ENCODE peak calls at places on chromosomes 7 and 10, in eight cellular contexts. W is natural killer cell, U is fibroblast of pulmonary artery, D is heart right ventricle, P is mucosa of descending colon, Q is transverse colon, V is left lung, T is cardiac muscle cell. X is an unnamed sample.

GRCh38 chr7:157347217-157347904 is 10.6 kb downstream of the DNAJB6 start:
- DNase-seq in Q (peak; percentile 21), T (peak; percentile 88), V (no peak), U (peak; percentile 83), W (no peak), D (peak; percentile 33), P (no peak), X (no peak)

GRCh38 chr10:124586142-124586541 is 124.5 kb downstream of the LHPP start:
- DNase-seq in T (no peak), D (no peak), W (no peak), V (no peak), U (no peak), P (no peak), Q (no peak), X (no peak)

GRCh38 chr10:97498841-97499560 is at the start of gene UBTD1:
- DNase-seq in D (peak; percentile 44), T (peak; percentile 61), W (no peak), Q (peak; percentile 43), V (peak; percentile 64), U (no peak), P (peak; percentile 79), X (no peak)

GRCh38 chr10:124619802-124620490 is 124.2 kb downstream of the FAM53B start:
- DNase-seq in D (no peak), V (no peak), P (no peak), U (no peak), W (no peak), T (no peak), Q (no peak), X (no peak)

GRCh38 chr7:140726304-140726703 is 29.8 kb downstream of the NDUFB2 start:
- DNase-seq in P (no peak), Q (no peak), D (no peak), U (peak; percentile 42), V (no peak), W (no peak), T (peak; percentile 27), X (no peak)

GRCh38 chr7:4523219-4523618 is 158.9 kb upstream of the FOXK1 start:
- DNase-seq in U (no peak), V (no peak), Q (no peak), D (no peak), T (no peak), P (no peak), W (no peak), X (no peak)

GRCh38 chr7:130959743-130960207 is 225.8 kb upstream of the KLF14 start:
- DNase-seq in P (no peak), U (peak; percentile 85), D (no peak), V (no peak), T (peak; percentile 86), W (no peak), Q (no peak), X (no peak)

GRCh38 chr10:86018735-86019058 is 347.9 kb downstream of the GRID1 start:
- DNase-seq in D (no peak), T (no peak), W (no peak), Q (no peak), V (no peak), P (no peak), U (no peak), X (no peak)

GRCh38 chr7:154592392-154592791 is 410.5 kb downstream of the PAXIP1 start:
- DNase-seq in P (no peak), V (no peak), Q (no peak), U (no peak), D (peak; percentile 7), W (no peak), T (no peak), X (no peak)

GRCh38 chr7:2355079-2356008 is 717 bp downstream of the EIF3B start:
- DNase-seq in U (no peak), V (no peak), P (peak; percentile 61), Q (peak; percentile 19), W (peak; percentile 30), T (peak; percentile 10), D (no peak), X (peak; percentile 14)

GRCh38 chr7:55191926-55192692 is 173.0 kb upstream of the LANCL2 start:
- DNase-seq in T (no peak), V (no peak), Q (no peak), D (no peak), P (no peak), W (no peak), U (peak; percentile 14), X (no peak)

GRCh38 chr7:155985518-155986427 is 173.5 kb upstream of the SHH start:
- DNase-seq in Q (no peak), V (no peak), W (no peak), T (no peak), P (no peak), U (no peak), D (no peak), X (no peak)

DNA sequence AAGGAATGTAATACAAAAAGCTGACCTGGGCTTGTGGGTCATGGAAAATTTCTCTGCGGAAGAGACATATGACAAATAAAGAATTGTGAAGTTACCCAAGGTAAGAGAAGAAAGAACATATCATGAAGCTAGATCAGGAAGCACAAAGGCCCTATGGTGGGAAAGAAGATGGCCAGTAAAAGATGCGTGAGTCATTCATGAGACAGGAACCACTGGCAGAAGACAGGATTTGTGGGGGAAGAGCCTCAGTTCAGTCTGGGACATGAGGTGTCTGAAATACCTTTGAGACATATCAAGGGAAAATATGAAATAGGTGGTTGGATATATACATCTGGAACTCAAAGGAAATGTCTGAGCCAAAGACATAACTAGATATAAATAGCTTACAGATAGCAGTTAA is 27.7 kb upstream of the AMPH start:
- DNase-seq in T (no peak), V (no peak), P (no peak), U (no peak), W (no peak), Q (no peak), D (no peak), X (no peak)
- TF ChIP-seq CTCF in T (no peak), V (no peak), P (no peak), U (no peak), W (no peak), Q (no peak), D (no peak), X (no peak)

GRCh38 chr7:142485617-142486226 is 227.9 kb upstream of the PRSS58 start:
- DNase-seq in D (no peak), Q (no peak), T (no peak), V (no peak), U (peak; percentile 13), W (no peak), P (no peak), X (no peak)

GRCh38 chr7:142483659-142484317 is 225.9 kb upstream of the PRSS58 start:
- DNase-seq in D (no peak), P (no peak), V (no peak), U (no peak), T (no peak), Q (no peak), W (no peak), X (no peak)

GRCh38 chr7:142478479-142479220 is 220.8 kb upstream of the PRSS58 start:
- DNase-seq in W (no peak), D (no peak), T (peak; percentile 74), Q (peak; percentile 52), U (peak; percentile 65), V (peak; percentile 54), P (no peak), X (no peak)

GRCh38 chr7:142482899-142483658 is 225.2 kb upstream of the PRSS58 start:
- DNase-seq in P (no peak), Q (peak; percentile 69), V (no peak), T (peak; percentile 66), W (no peak), U (peak; percentile 60), D (no peak), X (peak; percentile 30)

GRCh38 chr7:142481548-142481947 is 223.7 kb upstream of the PRSS58 start:
- DNase-seq in W (no peak), Q (no peak), P (no peak), U (no peak), T (peak; percentile 38), V (no peak), D (no peak), X (no peak)
- TF ChIP-seq CTCF in W (no peak), Q (no peak), P (no peak), U (no peak), T (peak; percentile 41), V (no peak), D (no peak), X (peak; percentile 20)

GRCh38 chr7:121202125-121202524 is 126.7 kb upstream of the WNT16 start:
- DNase-seq in D (no peak), T (no peak), Q (no peak), P (no peak), U (no peak), V (no peak), W (no peak), X (no peak)
- TF ChIP-seq CTCF in D (no peak), T (no peak), Q (no peak), P (no peak), U (no peak), V (no peak), W (no peak), X (no peak)

GRCh38 chr7:105389090-105389650 is 449 bp upstream of the SRPK2 start:
- DNase-seq in D (peak; percentile 46), V (peak; percentile 46), Q (peak; percentile 48), U (peak; percentile 61), W (peak; percentile 22), P (peak; percentile 69), T (peak; percentile 67), X (no peak)
- TF ChIP-seq CTCF in D (no peak), V (no peak), Q (no peak), U (no peak), W (no peak), P (no peak), T (no peak), X (no peak)

DNA sequence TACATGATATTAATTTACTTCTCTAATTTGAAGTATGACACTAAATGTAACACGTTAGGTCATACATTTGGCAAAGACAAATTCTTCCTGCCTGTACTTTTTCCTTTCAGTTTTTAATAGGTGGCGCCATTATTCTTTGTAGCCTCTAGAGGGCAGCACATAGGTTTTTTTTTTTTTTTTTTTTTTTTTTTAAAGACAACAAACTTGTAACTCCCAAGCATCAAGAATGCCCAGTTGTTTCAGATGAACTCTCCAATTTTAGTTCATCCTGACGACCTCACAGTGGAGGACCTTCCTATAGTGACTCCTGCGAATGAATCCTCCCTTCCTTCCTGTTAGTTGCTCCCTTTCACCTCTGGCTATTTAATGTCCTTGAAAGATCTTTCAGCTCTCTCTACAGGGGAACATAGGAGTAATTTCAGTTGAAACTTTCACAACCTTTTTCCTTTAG is 139.3 kb upstream of the HDAC9 start:
- DNase-seq in W (no peak), T (peak; percentile 57), D (no peak), V (no peak), U (peak; percentile 55), Q (no peak), P (no peak), X (peak; percentile 6)
- TF ChIP-seq CTCF in W (peak; percentile 94), T (peak; percentile 68), D (peak; percentile 75), V (peak; percentile 71), U (peak; percentile 55), Q (peak; percentile 76), P (peak; percentile 33), X (peak; percentile 80)

DNA sequence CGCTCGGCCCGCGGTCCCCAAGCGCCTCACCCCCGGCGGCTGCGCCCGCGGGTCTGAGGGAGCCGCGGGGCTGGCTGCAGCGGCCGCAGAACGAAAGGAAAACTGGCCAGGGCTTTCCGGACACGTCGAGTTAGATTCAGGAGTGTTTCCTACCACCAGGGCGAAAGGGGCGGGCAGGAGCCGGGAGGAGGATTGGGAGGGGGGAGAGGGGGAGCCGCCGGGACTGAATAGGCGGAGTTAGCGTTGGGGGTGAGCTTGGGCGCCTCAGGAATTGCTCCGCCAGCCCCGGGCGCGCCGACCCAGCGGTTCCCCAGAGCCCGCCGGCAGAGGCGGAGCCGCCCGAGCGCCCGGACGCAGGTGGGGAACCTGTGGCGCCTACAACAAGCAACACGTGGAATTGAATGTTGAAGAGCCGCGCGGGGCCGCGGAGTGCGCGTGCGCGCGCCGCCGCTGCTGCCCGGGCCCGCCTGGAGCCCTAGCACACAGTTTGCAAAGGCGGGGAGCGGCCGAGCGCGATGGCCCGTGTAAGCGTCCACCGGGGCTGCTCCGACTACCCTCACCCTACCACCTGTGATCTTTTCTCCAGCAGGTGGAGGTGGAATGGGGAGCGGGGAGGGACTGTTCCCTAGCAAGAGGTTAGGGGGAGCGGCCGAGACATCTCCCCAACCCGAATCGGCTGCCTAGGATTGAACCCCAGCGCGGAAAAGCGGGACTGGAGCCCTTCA is at the start of gene CADPS2:
- DNase-seq in U (peak; percentile 87), Q (peak; percentile 87), P (peak; percentile 86), T (peak; percentile 92), D (peak; percentile 90), W (no peak), V (peak; percentile 90), X (peak; percentile 67)
- TF ChIP-seq CTCF in U (peak; percentile 20), Q (peak; percentile 24), P (no peak), T (peak; percentile 25), D (no peak), W (no peak), V (no peak), X (peak; percentile 43)